ENCODE peak calls at places on chromosome 6, in six cellular contexts. One of them, this sample, is unnamed.

GRCh38 chr6:114419175-114419574 is 76.4 kb upstream of the HS3ST5 start:
- DNase-seq in trophoblast cell: no peak
- DNase-seq in IMR-90: no peak
- DNase-seq in mesenchymal stem cell: peak; percentile 22
- DNase-seq in H1: no peak
- DNase-seq in H9: no peak
- DNase-seq in this sample: no peak

GRCh38 chr6:2450546-2450945 is 205.1 kb upstream of the GMDS start:
- DNase-seq in H9: no peak
- DNase-seq in IMR-90: no peak
- DNase-seq in trophoblast cell: no peak
- DNase-seq in mesenchymal stem cell: no peak
- DNase-seq in H1: no peak
- DNase-seq in this sample: no peak

GRCh38 chr6:158046201-158047119 is 64.8 kb downstream of the SYNJ2 start:
- DNase-seq in H1: no peak
- DNase-seq in H9: no peak
- DNase-seq in mesenchymal stem cell: no peak
- DNase-seq in trophoblast cell: no peak
- DNase-seq in IMR-90: no peak
- DNase-seq in this sample: no peak

GRCh38 chr6:68778356-68779020 is 143.4 kb downstream of the ADGRB3 start:
- DNase-seq in H9: peak; percentile 36
- DNase-seq in mesenchymal stem cell: peak; percentile 64
- DNase-seq in trophoblast cell: no peak
- DNase-seq in H1: peak; percentile 50
- DNase-seq in IMR-90: peak; percentile 7
- DNase-seq in this sample: peak; percentile 30

GRCh38 chr6:148347076-148348054 is 4.7 kb downstream of the SASH1 start:
- DNase-seq in mesenchymal stem cell: no peak
- DNase-seq in H9: no peak
- DNase-seq in IMR-90: no peak
- DNase-seq in trophoblast cell: no peak
- DNase-seq in H1: no peak
- DNase-seq in this sample: no peak

GRCh38 chr6:52285174-52286068 is 879 bp upstream of the MCM3 start:
- DNase-seq in IMR-90: peak; percentile 17
- DNase-seq in H1: no peak
- DNase-seq in H9: no peak
- DNase-seq in trophoblast cell: no peak
- DNase-seq in mesenchymal stem cell: no peak
- DNase-seq in this sample: no peak

GRCh38 chr6:6712258-6712978 is 123.9 kb downstream of the LY86 start:
- DNase-seq in IMR-90: peak; percentile 87
- DNase-seq in H9: no peak
- DNase-seq in mesenchymal stem cell: peak; percentile 97
- DNase-seq in H1: no peak
- DNase-seq in trophoblast cell: no peak
- DNase-seq in this sample: no peak

GRCh38 chr6:150152891-150153876 is 10.3 kb downstream of the PPP1R14C start:
- DNase-seq in trophoblast cell: peak; percentile 74
- DNase-seq in mesenchymal stem cell: no peak
- DNase-seq in H9: no peak
- DNase-seq in H1: no peak
- DNase-seq in IMR-90: peak; percentile 4
- DNase-seq in this sample: no peak

GRCh38 chr6:14037402-14038277 is 79.9 kb upstream of the CD83 start:
- DNase-seq in H9: no peak
- DNase-seq in mesenchymal stem cell: peak; percentile 64
- DNase-seq in IMR-90: peak; percentile 80
- DNase-seq in trophoblast cell: no peak
- DNase-seq in H1: no peak
- DNase-seq in this sample: no peak

GRCh38 chr6:150761771-150762170 is 103.7 kb upstream of the MTHFD1L start:
- DNase-seq in H9: no peak
- DNase-seq in trophoblast cell: no peak
- DNase-seq in mesenchymal stem cell: no peak
- DNase-seq in H1: no peak
- DNase-seq in IMR-90: no peak
- DNase-seq in this sample: peak; percentile 58

GRCh38 chr6:129521946-129522345 is 188.0 kb downstream of the ARHGAP18 start:
- DNase-seq in trophoblast cell: peak; percentile 76
- DNase-seq in IMR-90: no peak
- DNase-seq in H9: no peak
- DNase-seq in mesenchymal stem cell: no peak
- DNase-seq in H1: no peak
- DNase-seq in this sample: no peak

DNA sequence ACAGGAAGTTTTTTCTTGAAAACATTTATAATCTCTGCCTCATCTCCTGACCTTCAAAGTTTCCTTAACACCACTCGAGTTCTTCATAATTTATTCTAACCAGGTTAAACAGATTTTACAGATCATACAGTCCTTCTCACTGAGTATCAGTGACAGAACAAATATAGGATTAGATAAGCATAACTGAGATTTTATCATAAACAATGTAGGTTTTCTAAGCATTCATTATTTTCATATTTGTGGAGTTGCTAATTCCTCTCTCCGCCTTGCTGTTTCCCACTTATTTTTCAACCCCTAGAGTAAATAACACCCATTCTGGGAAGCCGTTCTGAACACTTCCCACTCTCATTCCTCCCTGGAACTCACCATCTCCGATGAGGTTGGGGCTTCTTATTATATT is 229.9 kb downstream of the HACE1 start:
- DNase-seq in IMR-90: no peak
- DNase-seq in mesenchymal stem cell: no peak
- DNase-seq in trophoblast cell: no peak
- DNase-seq in H1: no peak
- DNase-seq in H9: no peak
- DNase-seq in this sample: no peak
- H3K4ac ChIP-seq in IMR-90: no peak overlapping the region
- H3K4ac ChIP-seq in mesenchymal stem cell: no peak overlapping the region
- H3K4ac ChIP-seq in trophoblast cell: no peak overlapping the region
- H3K4ac ChIP-seq in H1: no peak overlapping the region
- H3K4ac ChIP-seq in H9: no peak overlapping the region
- H3K4ac ChIP-seq in this sample: no peak overlapping the region

DNA sequence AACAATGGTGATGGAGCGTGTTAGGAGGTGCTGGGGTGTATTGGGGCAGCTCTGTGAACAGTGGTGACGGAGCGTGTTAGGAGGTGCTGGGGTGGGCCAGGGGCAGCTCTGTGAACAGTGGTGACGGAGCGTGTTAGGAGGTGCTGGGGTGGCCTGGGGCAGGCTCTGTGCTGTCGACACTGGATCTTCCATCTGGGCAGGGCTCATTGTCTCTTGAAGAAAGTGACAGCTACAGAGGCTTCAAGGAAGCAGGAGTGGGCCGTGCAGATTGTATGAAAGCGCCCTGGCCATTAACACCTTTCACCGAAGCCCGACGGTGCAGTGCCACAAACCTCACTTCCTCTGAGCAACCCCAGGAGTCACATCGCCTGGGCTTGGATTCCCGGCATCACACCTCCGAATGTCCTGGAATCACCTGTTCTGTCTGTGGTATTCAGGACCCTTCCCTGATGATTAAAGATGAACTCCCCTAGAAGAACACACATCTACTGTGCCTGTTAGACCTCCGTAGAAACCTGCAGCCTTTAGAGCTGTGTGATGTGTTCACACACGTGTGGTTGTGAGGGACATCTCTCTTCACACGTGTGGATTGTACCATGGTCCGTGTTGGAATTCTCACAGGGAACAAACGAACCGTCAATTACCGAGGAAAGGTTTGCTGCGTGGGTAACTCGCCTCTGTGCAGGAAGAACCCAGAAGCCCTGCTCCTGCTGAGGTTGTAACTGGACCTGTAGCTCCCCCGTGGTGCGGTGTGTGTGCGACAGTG is 377.7 kb downstream of the THBS2 start:
- DNase-seq in H9: no peak
- DNase-seq in mesenchymal stem cell: no peak
- DNase-seq in trophoblast cell: no peak
- DNase-seq in H1: no peak
- DNase-seq in IMR-90: no peak
- DNase-seq in this sample: no peak
- H4K91ac ChIP-seq in H9: no peak overlapping the region
- H4K91ac ChIP-seq in mesenchymal stem cell: no peak overlapping the region
- H4K91ac ChIP-seq in trophoblast cell: no peak overlapping the region
- H4K91ac ChIP-seq in H1: no peak overlapping the region
- H4K91ac ChIP-seq in IMR-90: no peak overlapping the region
- H4K91ac ChIP-seq in this sample: no peak overlapping the region

DNA sequence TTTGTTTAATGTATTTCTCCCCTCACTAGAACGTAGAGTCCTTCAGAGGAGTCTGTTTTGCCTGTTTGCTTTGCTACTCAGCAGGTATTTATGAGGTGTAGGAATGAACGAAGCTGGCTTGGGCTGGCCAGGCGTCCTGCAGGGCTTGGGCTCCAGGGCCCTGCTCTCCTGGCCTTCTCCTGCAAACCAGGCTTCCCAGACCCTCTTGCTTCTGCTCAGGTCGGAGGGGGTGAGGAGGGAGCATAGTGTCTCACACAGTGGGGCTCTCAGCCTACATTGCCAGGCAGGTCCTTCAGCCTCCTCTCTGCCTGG is 24.6 kb upstream of the MLN start:
- DNase-seq in mesenchymal stem cell: no peak
- DNase-seq in trophoblast cell: no peak
- DNase-seq in H1: no peak
- DNase-seq in IMR-90: no peak
- DNase-seq in H9: no peak
- DNase-seq in this sample: no peak
- H3K23ac ChIP-seq in mesenchymal stem cell: no peak overlapping the region
- H3K23ac ChIP-seq in trophoblast cell: no peak overlapping the region
- H3K23ac ChIP-seq in H1: no peak overlapping the region
- H3K23ac ChIP-seq in IMR-90: no peak overlapping the region
- H3K23ac ChIP-seq in H9: no peak overlapping the region
- H3K23ac ChIP-seq in this sample: peak overlapping the region; percentile 3

DNA sequence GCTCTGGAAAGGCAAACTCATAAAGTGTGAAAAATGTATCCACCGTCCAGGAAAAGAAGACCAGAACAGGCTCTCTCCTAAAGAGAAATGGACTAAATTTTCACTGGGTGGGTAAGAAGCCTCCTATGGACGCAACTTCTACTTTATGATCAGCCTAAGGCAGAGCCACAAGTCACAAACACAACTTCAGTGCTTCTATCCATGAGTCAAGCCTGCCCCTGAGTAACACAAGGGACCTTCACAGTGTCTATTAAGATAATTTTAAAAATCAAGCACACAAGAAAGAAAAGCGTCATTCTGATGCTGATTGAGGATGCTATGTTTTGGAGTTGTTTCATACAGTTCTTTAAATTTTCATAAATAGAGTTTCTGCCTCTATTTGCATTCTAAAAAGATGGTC is 601.7 kb upstream of the ARID1B start:
- DNase-seq in IMR-90: no peak
- DNase-seq in H9: no peak
- DNase-seq in H1: no peak
- DNase-seq in trophoblast cell: no peak
- DNase-seq in mesenchymal stem cell: no peak
- DNase-seq in this sample: no peak
- H3K4ac ChIP-seq in IMR-90: no peak overlapping the region
- H3K4ac ChIP-seq in H9: no peak overlapping the region
- H3K4ac ChIP-seq in H1: no peak overlapping the region
- H3K4ac ChIP-seq in trophoblast cell: no peak overlapping the region
- H3K4ac ChIP-seq in mesenchymal stem cell: no peak overlapping the region
- H3K4ac ChIP-seq in this sample: no peak overlapping the region

GRCh38 chr6:138456393-138456775 is 42.9 kb downstream of the NHSL1 start:
- DNase-seq in trophoblast cell: no peak
- DNase-seq in H1: no peak
- DNase-seq in H9: no peak
- DNase-seq in mesenchymal stem cell: no peak
- DNase-seq in IMR-90: no peak
- DNase-seq in this sample: no peak

GRCh38 chr6:138455746-138456392 is 43.4 kb downstream of the NHSL1 start:
- DNase-seq in H1: no peak
- DNase-seq in mesenchymal stem cell: no peak
- DNase-seq in H9: no peak
- DNase-seq in trophoblast cell: no peak
- DNase-seq in IMR-90: peak; percentile 52
- DNase-seq in this sample: no peak

GRCh38 chr6:138450445-138450844 is 46.4 kb downstream of the HEBP2 start:
- DNase-seq in mesenchymal stem cell: no peak
- DNase-seq in trophoblast cell: no peak
- DNase-seq in H9: no peak
- DNase-seq in H1: no peak
- DNase-seq in IMR-90: no peak
- DNase-seq in this sample: no peak

GRCh38 chr6:138451043-138451442 is 47.0 kb downstream of the HEBP2 start:
- DNase-seq in H9: no peak
- DNase-seq in H1: no peak
- DNase-seq in mesenchymal stem cell: no peak
- DNase-seq in IMR-90: no peak
- DNase-seq in trophoblast cell: no peak
- DNase-seq in this sample: no peak

GRCh38 chr6:138454976-138455706 is 44.2 kb downstream of the NHSL1 start:
- DNase-seq in trophoblast cell: no peak
- DNase-seq in H9: no peak
- DNase-seq in mesenchymal stem cell: no peak
- DNase-seq in IMR-90: no peak
- DNase-seq in H1: no peak
- DNase-seq in this sample: no peak
- H4K91ac ChIP-seq in trophoblast cell: no peak overlapping the region
- H4K91ac ChIP-seq in H9: no peak overlapping the region
- H4K91ac ChIP-seq in mesenchymal stem cell: no peak overlapping the region
- H4K91ac ChIP-seq in IMR-90: no peak overlapping the region
- H4K91ac ChIP-seq in H1: no peak overlapping the region
- H4K91ac ChIP-seq in this sample: no peak overlapping the region

GRCh38 chr6:170225852-170226417 is 64.9 kb downstream of the DLL1 start:
- DNase-seq in H9: no peak
- DNase-seq in mesenchymal stem cell: no peak
- DNase-seq in IMR-90: no peak
- DNase-seq in trophoblast cell: no peak
- DNase-seq in H1: no peak
- DNase-seq in this sample: no peak

GRCh38 chr6:170222498-170223471 is 68.1 kb downstream of the DLL1 start:
- DNase-seq in trophoblast cell: no peak
- DNase-seq in H9: no peak
- DNase-seq in mesenchymal stem cell: no peak
- DNase-seq in H1: peak; percentile 43
- DNase-seq in IMR-90: no peak
- DNase-seq in this sample: no peak

GRCh38 chr6:170223718-170224693 is 66.9 kb downstream of the DLL1 start:
- DNase-seq in H1: peak; percentile 35
- DNase-seq in H9: no peak
- DNase-seq in IMR-90: no peak
- DNase-seq in trophoblast cell: no peak
- DNase-seq in mesenchymal stem cell: no peak
- DNase-seq in this sample: no peak

GRCh38 chr6:170226647-170227046 is 64.2 kb downstream of the DLL1 start:
- DNase-seq in IMR-90: no peak
- DNase-seq in H1: no peak
- DNase-seq in mesenchymal stem cell: no peak
- DNase-seq in H9: no peak
- DNase-seq in trophoblast cell: no peak
- DNase-seq in this sample: no peak

GRCh38 chr6:170224694-170225660 is 65.9 kb downstream of the DLL1 start:
- DNase-seq in H1: peak; percentile 44
- DNase-seq in trophoblast cell: peak; percentile 97
- DNase-seq in IMR-90: peak; percentile 44
- DNase-seq in mesenchymal stem cell: peak; percentile 10
- DNase-seq in H9: no peak
- DNase-seq in this sample: no peak
- H3K23ac ChIP-seq in H1: no peak overlapping the region
- H3K23ac ChIP-seq in trophoblast cell: no peak overlapping the region
- H3K23ac ChIP-seq in IMR-90: no peak overlapping the region
- H3K23ac ChIP-seq in mesenchymal stem cell: no peak overlapping the region
- H3K23ac ChIP-seq in H9: no peak overlapping the region
- H3K23ac ChIP-seq in this sample: peak overlapping the region; percentile 32

This sample was measured in neuronal stem cell.